ENCODE peak calls at places on chromosomes 5 and 9, in six cellular contexts. U, R, Z, O, T and P are unnamed samples.

GRCh38 chr5:39213437-39214207 is 5.7 kb downstream of the FYB1 start:
- DNase-seq in U (no peak), R (no peak), Z (no peak), O (no peak), T (no peak), P (no peak)

GRCh38 chr5:35354751-35355150 is 124.5 kb upstream of the PRLR start:
- DNase-seq in U (no peak), R (no peak), Z (no peak), O (no peak), T (peak), P (no peak)

GRCh38 chr9:127344373-127344995 is 52.5 kb upstream of the SLC2A8 start:
- DNase-seq in U (no peak), R (no peak), Z (no peak), O (peak), T (no peak), P (no peak)

GRCh38 chr5:102511666-102512065 is 12.9 kb upstream of the SLCO6A1 start:
- DNase-seq in U (no peak), R (no peak), Z (no peak), O (peak), T (no peak), P (no peak)

GRCh38 chr5:99061711-99062110 is 132.9 kb upstream of the CHD1 start:
- DNase-seq in U (peak), R (no peak), Z (peak), O (peak), T (no peak), P (no peak)

GRCh38 chr5:176894298-176894697 is 4.8 kb downstream of the HK3 start:
- DNase-seq in U (no peak), R (no peak), Z (no peak), O (no peak), T (no peak), P (no peak)

GRCh38 chr5:98468188-98468869 is 305.1 kb upstream of the RGMB start:
- DNase-seq in U (peak), R (no peak), Z (peak), O (peak), T (no peak), P (no peak)

GRCh38 chr5:179800696-179801201 is 5.9 kb downstream of the MGAT4B start:
- DNase-seq in U (no peak), R (no peak), Z (no peak), O (no peak), T (no peak), P (no peak)

GRCh38 chr9:27379311-27380236 is 82.6 kb upstream of the EQTN start:
- DNase-seq in U (no peak), R (peak), Z (no peak), O (no peak), T (no peak), P (no peak)

GRCh38 chr5:173762930-173763329 is 125.2 kb upstream of the CPEB4 start:
- DNase-seq in U (no peak), R (no peak), Z (no peak), O (no peak), T (no peak), P (no peak)

GRCh38 chr5:173765661-173766060 is 122.5 kb upstream of the CPEB4 start:
- DNase-seq in U (no peak), R (no peak), Z (no peak), O (no peak), T (no peak), P (no peak)

GRCh38 chr5:173763410-173763809 is 124.7 kb upstream of the CPEB4 start:
- DNase-seq in U (no peak), R (no peak), Z (no peak), O (no peak), T (no peak), P (no peak)

GRCh38 chr5:173765030-173765644 is 123.0 kb upstream of the CPEB4 start:
- DNase-seq in U (no peak), R (no peak), Z (peak), O (no peak), T (no peak), P (no peak)

DNA sequence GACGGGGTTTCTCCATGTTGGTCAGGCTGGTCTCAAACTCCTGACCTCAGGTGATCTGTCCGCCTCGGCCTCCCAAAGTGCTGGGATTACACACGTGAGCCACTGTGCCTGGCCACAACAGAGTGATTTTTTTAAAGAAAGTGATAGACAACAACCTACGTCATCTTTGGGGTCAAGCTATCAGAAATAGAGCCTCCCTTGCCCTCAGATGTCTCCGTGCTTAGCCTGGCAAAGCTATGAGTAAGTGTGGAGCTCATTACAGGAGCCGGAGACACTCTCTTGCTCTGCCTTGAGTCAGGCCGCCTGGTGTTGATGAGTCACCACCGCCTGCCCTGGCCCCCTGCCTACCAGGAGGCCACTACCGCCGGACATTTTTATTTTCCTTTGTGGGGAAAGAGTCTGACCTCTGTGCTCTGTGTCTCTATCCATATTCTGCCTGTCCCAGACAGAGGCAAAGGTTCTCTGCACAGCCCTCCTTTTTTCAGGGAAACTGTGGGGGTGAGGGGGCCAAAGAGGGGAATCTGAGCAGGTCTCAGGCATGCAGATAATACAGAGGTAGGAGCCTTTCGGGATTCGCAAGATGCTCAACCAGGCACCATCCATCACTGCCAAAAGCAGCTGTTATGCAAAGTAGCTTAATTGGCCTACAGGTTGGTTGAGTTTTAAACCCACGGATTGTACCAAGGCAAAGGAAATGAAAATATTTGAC is 123.7 kb upstream of the CPEB4 start:
- DNase-seq in U (peak), R (peak), Z (peak), O (peak), T (peak), P (peak)
- TF ChIP-seq CTCF in U (no peak), R (no peak), Z (no peak), O (no peak), T (no peak), P (no peak)

GRCh38 chr5:78359831-78360673 is at the start of gene SCAMP1:
- DNase-seq in U (peak), R (peak), Z (peak), O (peak), T (peak), P (peak)
- TF ChIP-seq CTCF in U (peak), R (no peak), Z (peak), O (peak), T (peak), P (peak)

GRCh38 chr9:78004478-78005229 is 27.0 kb downstream of the GNAQ start:
- DNase-seq in U (no peak), R (peak), Z (peak), O (no peak), T (no peak), P (no peak)
- TF ChIP-seq CTCF in U (peak), R (no peak), Z (peak), O (peak), T (peak), P (peak)

GRCh38 chr9:88990721-88991065 is 575 bp upstream of the S1PR3 start:
- DNase-seq in U (no peak), R (no peak), Z (no peak), O (no peak), T (peak), P (no peak)
- TF ChIP-seq CTCF in U (no peak), R (no peak), Z (no peak), O (peak), T (no peak), P (no peak)

GRCh38 chr5:72465068-72465467 is 42.1 kb downstream of the ZNF366 start:
- DNase-seq in U (no peak), R (no peak), Z (no peak), O (no peak), T (no peak), P (no peak)

GRCh38 chr5:72463499-72464052 is 43.6 kb downstream of the ZNF366 start:
- DNase-seq in U (no peak), R (no peak), Z (peak), O (no peak), T (no peak), P (no peak)

GRCh38 chr5:72465601-72466563 is 41.3 kb downstream of the ZNF366 start:
- DNase-seq in U (peak), R (no peak), Z (peak), O (peak), T (no peak), P (no peak)

GRCh38 chr5:72467421-72467820 is 39.8 kb downstream of the ZNF366 start:
- DNase-seq in U (no peak), R (no peak), Z (no peak), O (no peak), T (no peak), P (no peak)

GRCh38 chr5:72464071-72464470 is 43.1 kb downstream of the ZNF366 start:
- DNase-seq in U (no peak), R (no peak), Z (peak), O (no peak), T (no peak), P (no peak)
- TF ChIP-seq CTCF in U (no peak), R (no peak), Z (no peak), O (no peak), T (no peak), P (no peak)

GRCh38 chr9:124456341-124457078 is 6.3 kb downstream of the ADGRD2 start:
- DNase-seq in U (no peak), R (no peak), Z (no peak), O (no peak), T (no peak), P (no peak)

GRCh38 chr9:124455820-124456219 is 5.6 kb downstream of the ADGRD2 start:
- DNase-seq in U (no peak), R (no peak), Z (no peak), O (no peak), T (no peak), P (no peak)

GRCh38 chr9:124457079-124457886 is 7.0 kb downstream of the ADGRD2 start:
- DNase-seq in U (no peak), R (no peak), Z (peak), O (no peak), T (no peak), P (no peak)

GRCh38 chr9:124458441-124458840 is 8.2 kb downstream of the ADGRD2 start:
- DNase-seq in U (no peak), R (no peak), Z (no peak), O (no peak), T (no peak), P (no peak)

DNA sequence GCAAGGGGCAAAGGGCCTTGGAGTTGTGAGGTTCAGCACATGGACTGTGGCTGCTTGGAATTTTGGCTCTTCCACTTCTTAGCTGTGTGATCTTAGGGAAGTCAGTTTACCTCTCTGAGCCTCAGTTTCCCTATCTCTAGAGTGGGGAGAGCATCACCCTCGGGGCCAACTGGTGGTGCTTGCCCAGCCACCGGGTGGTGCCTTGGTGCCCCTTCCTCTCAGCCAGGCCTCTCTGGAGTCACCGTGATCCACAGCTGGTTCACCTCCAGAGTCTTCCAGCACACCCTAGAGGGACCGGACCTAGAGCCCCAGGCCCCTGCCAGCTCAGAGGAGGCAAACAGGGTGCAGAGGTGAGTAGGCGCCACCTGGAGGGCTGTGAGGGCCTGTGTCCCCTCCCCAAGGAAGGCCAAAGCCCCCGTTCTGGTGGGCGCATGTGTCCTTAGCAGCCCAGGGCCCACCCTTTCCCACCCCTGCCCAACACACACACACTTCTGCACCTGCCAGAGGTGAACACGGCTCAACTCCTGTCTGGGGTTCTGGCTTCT is 7.7 kb downstream of the ADGRD2 start:
- DNase-seq in U (no peak), R (no peak), Z (no peak), O (no peak), T (no peak), P (no peak)
- TF ChIP-seq CTCF in U (no peak), R (no peak), Z (peak), O (no peak), T (no peak), P (no peak)

GRCh38 chr5:126098330-126099017 is 324.7 kb upstream of the GRAMD2B start:
- DNase-seq in U (no peak), R (no peak), Z (peak), O (peak), T (no peak), P (no peak)

GRCh38 chr5:126099077-126099476 is 324.1 kb upstream of the GRAMD2B start:
- DNase-seq in U (no peak), R (no peak), Z (no peak), O (no peak), T (no peak), P (no peak)

GRCh38 chr5:126103050-126103449 is 320.2 kb upstream of the GRAMD2B start:
- DNase-seq in U (no peak), R (no peak), Z (no peak), O (no peak), T (no peak), P (no peak)

GRCh38 chr5:126101901-126102300 is 321.3 kb upstream of the GRAMD2B start:
- DNase-seq in U (no peak), R (peak), Z (no peak), O (no peak), T (no peak), P (no peak)

DNA sequence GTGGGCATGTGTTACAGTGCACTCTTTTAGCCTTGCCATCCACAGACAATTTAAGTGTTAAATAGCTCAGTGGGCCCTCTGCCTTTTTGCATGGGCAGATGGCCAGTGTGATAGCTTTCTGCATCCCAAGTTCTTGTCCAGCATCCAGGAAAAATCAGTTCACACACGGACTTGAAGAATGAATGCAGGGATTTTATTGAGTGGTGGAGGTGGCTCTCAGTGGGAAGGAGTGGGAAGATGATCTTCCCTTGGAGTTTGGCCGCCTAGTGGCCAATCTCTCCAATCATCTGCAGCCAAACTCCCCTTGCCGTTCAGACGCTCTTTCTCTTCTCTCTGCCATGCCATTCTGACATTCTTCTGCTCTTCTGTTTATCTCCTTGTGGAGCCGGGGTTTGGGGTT is 322.4 kb upstream of the GRAMD2B start:
- DNase-seq in U (no peak), R (no peak), Z (no peak), O (no peak), T (peak), P (no peak)
- TF ChIP-seq CTCF in U (peak), R (no peak), Z (peak), O (peak), T (peak), P (peak)